ENCODE peak calls at places on chromosomes 5 and 9, in four cellular contexts. One of them, this sample, is unnamed.

GRCh38 chr5:178252258-178252657 is 19.7 kb upstream of the PHYKPL start:
- DNase-seq in Peyer's patch: no peak
- DNase-seq in lower leg skin: no peak
- DNase-seq in fibroblast of mammary gland: no peak
- DNase-seq in this sample: no peak

GRCh38 chr9:36401179-36401740 is 1.2 kb upstream of the RNF38 start:
- DNase-seq in fibroblast of mammary gland: peak; percentile 67
- DNase-seq in lower leg skin: no peak
- DNase-seq in Peyer's patch: no peak
- DNase-seq in this sample: peak; percentile 82

GRCh38 chr9:92295827-92296258 is 2.3 kb upstream of the IARS1 start:
- DNase-seq in lower leg skin: no peak
- DNase-seq in fibroblast of mammary gland: no peak
- DNase-seq in Peyer's patch: no peak
- DNase-seq in this sample: no peak

GRCh38 chr9:92463989-92464388 is 18.3 kb downstream of the ASPN start:
- DNase-seq in lower leg skin: no peak
- DNase-seq in Peyer's patch: no peak
- DNase-seq in fibroblast of mammary gland: peak; percentile 97
- DNase-seq in this sample: peak; percentile 82

GRCh38 chr5:116900793-116901192 is 326.2 kb upstream of the SEMA6A start:
- DNase-seq in lower leg skin: no peak
- DNase-seq in fibroblast of mammary gland: no peak
- DNase-seq in Peyer's patch: no peak
- DNase-seq in this sample: no peak

GRCh38 chr5:132095077-132095744 is 21.6 kb downstream of the CSF2 start:
- DNase-seq in Peyer's patch: no peak
- DNase-seq in fibroblast of mammary gland: no peak
- DNase-seq in lower leg skin: peak; percentile 64
- DNase-seq in this sample: no peak

GRCh38 chr5:128084228-128085167 is 932 bp downstream of the SLC12A2 start:
- DNase-seq in Peyer's patch: peak; percentile 71
- DNase-seq in fibroblast of mammary gland: peak; percentile 28
- DNase-seq in lower leg skin: peak; percentile 85
- DNase-seq in this sample: peak; percentile 32

GRCh38 chr5:31614147-31615030 is 24.5 kb upstream of the PDZD2 start:
- DNase-seq in Peyer's patch: no peak
- DNase-seq in lower leg skin: no peak
- DNase-seq in fibroblast of mammary gland: peak; percentile 17
- DNase-seq in this sample: peak; percentile 56

GRCh38 chr5:88826959-88827585 is 55.9 kb downstream of the MEF2C start:
- DNase-seq in fibroblast of mammary gland: peak; percentile 60
- DNase-seq in Peyer's patch: peak; percentile 66
- DNase-seq in lower leg skin: no peak
- DNase-seq in this sample: peak; percentile 93

GRCh38 chr5:56211298-56211865 is 21.7 kb downstream of the ANKRD55 start:
- DNase-seq in fibroblast of mammary gland: peak; percentile 91
- DNase-seq in Peyer's patch: no peak
- DNase-seq in lower leg skin: no peak
- DNase-seq in this sample: peak; percentile 96

GRCh38 chr9:34145165-34145564 is 18.7 kb upstream of the DCAF12 start:
- DNase-seq in fibroblast of mammary gland: peak; percentile 16
- DNase-seq in lower leg skin: no peak
- DNase-seq in Peyer's patch: no peak
- DNase-seq in this sample: peak; percentile 15

GRCh38 chr5:1152156-1152555 is 40.3 kb upstream of the SLC12A7 start:
- DNase-seq in fibroblast of mammary gland: no peak
- DNase-seq in lower leg skin: no peak
- DNase-seq in Peyer's patch: no peak
- DNase-seq in this sample: no peak

GRCh38 chr9:89996717-89997116 is 391.9 kb downstream of the GADD45G start:
- DNase-seq in fibroblast of mammary gland: peak; percentile 20
- DNase-seq in Peyer's patch: peak; percentile 67
- DNase-seq in lower leg skin: no peak
- DNase-seq in this sample: no peak

GRCh38 chr9:77848897-77849296 is 182.7 kb downstream of the GNAQ start:
- DNase-seq in Peyer's patch: peak; percentile 62
- DNase-seq in fibroblast of mammary gland: peak; percentile 95
- DNase-seq in lower leg skin: peak; percentile 93
- DNase-seq in this sample: peak; percentile 92

DNA sequence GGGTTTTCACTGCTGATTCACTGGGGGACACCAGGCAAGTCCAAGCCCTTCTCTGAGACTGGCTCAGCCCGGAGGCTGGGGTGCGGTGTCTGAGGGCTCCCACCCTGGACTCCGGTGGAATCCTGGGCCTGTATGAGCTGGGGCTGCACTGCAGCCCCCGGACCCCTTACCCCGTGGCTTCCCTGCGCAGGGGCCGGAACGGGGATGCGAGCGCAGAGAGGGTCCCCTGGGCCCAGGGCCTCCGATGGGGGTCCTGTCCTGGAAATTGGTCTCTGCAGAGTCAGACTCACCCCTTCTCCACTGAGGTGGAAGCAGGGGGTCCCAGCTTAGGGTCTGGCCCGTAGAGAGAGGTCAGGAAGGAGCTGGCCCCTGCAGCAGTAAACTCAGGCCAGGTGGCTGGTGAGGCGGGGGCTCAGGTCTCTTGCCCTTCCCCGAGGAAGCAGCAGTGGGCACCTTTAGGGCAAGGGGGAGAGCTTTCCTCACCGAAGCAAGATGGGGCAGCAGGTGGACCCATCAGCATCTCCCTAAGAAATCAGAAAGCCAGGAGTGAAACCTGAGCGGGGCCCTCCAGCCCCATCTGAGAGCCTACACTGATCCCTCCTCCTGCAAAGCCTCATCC is 1.6 kb upstream of the VAV2 start:
- DNase-seq in Peyer's patch: no peak
- DNase-seq in fibroblast of mammary gland: no peak
- DNase-seq in lower leg skin: no peak
- DNase-seq in this sample: no peak
- H3K4me3 ChIP-seq in Peyer's patch: peak overlapping the region; percentile 86
- H3K4me3 ChIP-seq in fibroblast of mammary gland: peak overlapping the region; percentile 73
- H3K4me3 ChIP-seq in lower leg skin: no peak overlapping the region
- H3K4me3 ChIP-seq in this sample: peak overlapping the region; percentile 75

DNA sequence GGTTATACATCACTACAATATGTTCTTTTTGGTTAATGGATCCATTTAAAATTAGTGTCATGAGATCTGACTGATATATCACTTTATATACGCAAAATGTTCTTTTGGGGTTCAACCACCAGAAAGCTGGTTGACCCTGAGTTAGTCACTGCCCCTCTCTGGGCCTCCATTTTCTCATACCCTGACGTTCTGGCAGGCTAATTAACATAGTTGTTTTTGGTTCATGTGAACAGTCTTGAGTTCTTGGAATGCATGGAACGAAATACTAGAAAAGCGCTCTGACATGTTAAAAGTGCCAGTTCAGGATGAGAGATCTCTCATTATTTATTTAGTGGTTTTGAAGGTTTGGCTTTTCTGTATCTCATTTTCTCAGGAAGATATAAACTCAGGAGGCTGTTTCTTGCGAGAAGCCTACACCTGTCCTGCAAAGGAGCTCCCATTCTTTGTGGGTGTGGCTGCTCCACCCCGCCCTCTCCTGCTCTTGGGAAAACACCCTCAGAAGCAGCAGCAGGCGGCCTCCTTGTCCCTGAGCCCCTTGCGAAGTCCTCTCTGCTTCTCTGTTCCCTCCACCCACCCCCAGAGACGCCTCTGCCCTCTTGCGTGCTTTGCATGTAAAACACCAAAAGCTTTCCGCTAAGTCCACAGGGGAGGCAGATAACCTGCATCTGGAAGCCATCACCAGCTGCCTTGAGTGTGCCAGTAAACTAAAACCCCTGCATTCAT is 302.4 kb upstream of the PANK3 start:
- DNase-seq in fibroblast of mammary gland: no peak
- DNase-seq in Peyer's patch: no peak
- DNase-seq in lower leg skin: no peak
- DNase-seq in this sample: no peak
- TF ChIP-seq CTCF in fibroblast of mammary gland: no peak
- TF ChIP-seq CTCF in Peyer's patch: no peak
- TF ChIP-seq CTCF in lower leg skin: no peak
- TF ChIP-seq CTCF in this sample: no peak

GRCh38 chr5:90263102-90263501 is 146.5 kb downstream of the CETN3 start:
- DNase-seq in Peyer's patch: no peak
- DNase-seq in fibroblast of mammary gland: no peak
- DNase-seq in lower leg skin: no peak
- DNase-seq in this sample: no peak

GRCh38 chr5:90264930-90265857 is 144.4 kb downstream of the CETN3 start:
- DNase-seq in lower leg skin: no peak
- DNase-seq in Peyer's patch: peak; percentile 75
- DNase-seq in fibroblast of mammary gland: peak; percentile 64
- DNase-seq in this sample: peak; percentile 81
- H3K4me3 ChIP-seq in lower leg skin: no peak overlapping the region
- H3K4me3 ChIP-seq in Peyer's patch: no peak overlapping the region
- H3K4me3 ChIP-seq in fibroblast of mammary gland: no peak overlapping the region
- H3K4me3 ChIP-seq in this sample: no peak overlapping the region

GRCh38 chr5:120368923-120369715 is 95.0 kb upstream of the PRR16 start:
- DNase-seq in Peyer's patch: peak; percentile 92
- DNase-seq in fibroblast of mammary gland: no peak
- DNase-seq in lower leg skin: no peak
- DNase-seq in this sample: no peak
- TF ChIP-seq CTCF in Peyer's patch: no peak
- TF ChIP-seq CTCF in fibroblast of mammary gland: no peak
- TF ChIP-seq CTCF in lower leg skin: no peak
- TF ChIP-seq CTCF in this sample: no peak

GRCh38 chr5:141740885-141741284 is 58.9 kb upstream of the ARAP3 start:
- DNase-seq in fibroblast of mammary gland: no peak
- DNase-seq in Peyer's patch: no peak
- DNase-seq in lower leg skin: no peak
- DNase-seq in this sample: no peak
- H3K4me3 ChIP-seq in fibroblast of mammary gland: no peak overlapping the region
- H3K4me3 ChIP-seq in Peyer's patch: no peak overlapping the region
- H3K4me3 ChIP-seq in lower leg skin: no peak overlapping the region
- H3K4me3 ChIP-seq in this sample: no peak overlapping the region

GRCh38 chr9:121883281-121884056 is 209.6 kb downstream of the TTLL11 start:
- DNase-seq in fibroblast of mammary gland: peak; percentile 45
- DNase-seq in lower leg skin: peak; percentile 61
- DNase-seq in Peyer's patch: no peak
- DNase-seq in this sample: peak; percentile 46
- TF ChIP-seq CTCF in fibroblast of mammary gland: no peak
- TF ChIP-seq CTCF in lower leg skin: no peak
- TF ChIP-seq CTCF in Peyer's patch: no peak
- TF ChIP-seq CTCF in this sample: no peak

GRCh38 chr9:4490705-4491620 is 695 bp downstream of the SLC1A1 start:
- DNase-seq in lower leg skin: no peak
- DNase-seq in fibroblast of mammary gland: no peak
- DNase-seq in Peyer's patch: no peak
- DNase-seq in this sample: no peak

GRCh38 chr9:4489562-4489918 is 728 bp upstream of the SLC1A1 start:
- DNase-seq in lower leg skin: no peak
- DNase-seq in Peyer's patch: no peak
- DNase-seq in fibroblast of mammary gland: peak; percentile 24
- DNase-seq in this sample: peak; percentile 52

GRCh38 chr9:4491621-4491975 is 1.3 kb downstream of the SLC1A1 start:
- DNase-seq in lower leg skin: no peak
- DNase-seq in Peyer's patch: peak; percentile 56
- DNase-seq in fibroblast of mammary gland: no peak
- DNase-seq in this sample: no peak

GRCh38 chr9:4486176-4486575 is 4.1 kb upstream of the SLC1A1 start:
- DNase-seq in fibroblast of mammary gland: no peak
- DNase-seq in lower leg skin: no peak
- DNase-seq in Peyer's patch: no peak
- DNase-seq in this sample: no peak

GRCh38 chr9:4489919-4490704 is at the start of gene SLC1A1:
- DNase-seq in Peyer's patch: peak; percentile 89
- DNase-seq in lower leg skin: peak; percentile 87
- DNase-seq in fibroblast of mammary gland: peak; percentile 46
- DNase-seq in this sample: peak; percentile 69
- H3K4me3 ChIP-seq in Peyer's patch: peak within 1 kb of the TSS; percentile 46
- H3K4me3 ChIP-seq in lower leg skin: peak within 1 kb of the TSS; percentile 63
- H3K4me3 ChIP-seq in fibroblast of mammary gland: peak within 1 kb of the TSS; percentile 61
- H3K4me3 ChIP-seq in this sample: peak within 1 kb of the TSS; percentile 69

This sample was measured in cardiac fibroblast.